ENCODE peak calls at places on chromosomes 16 and 17, in four cellular contexts. One of them, this sample, is unnamed.

GRCh38 chr16:66509576-66509975 is 40.3 kb downstream of the TK2 start:
- DNase-seq in T-helper 22 cell: no peak
- DNase-seq in Calu3: no peak
- DNase-seq in SW480: no peak
- DNase-seq in this sample: no peak

GRCh38 chr16:82329070-82329469 is 159.0 kb upstream of the MPHOSPH6 start:
- DNase-seq in T-helper 22 cell: no peak
- DNase-seq in Calu3: no peak
- DNase-seq in SW480: no peak
- DNase-seq in this sample: no peak

GRCh38 chr16:77805403-77805802 is 17.0 kb downstream of the VAT1L start:
- DNase-seq in T-helper 22 cell: no peak
- DNase-seq in Calu3: no peak
- DNase-seq in SW480: no peak
- DNase-seq in this sample: no peak

GRCh38 chr16:82040296-82040695 is 5.2 kb downstream of the HSD17B2 start:
- DNase-seq in T-helper 22 cell: no peak
- DNase-seq in Calu3: no peak
- DNase-seq in SW480: no peak
- DNase-seq in this sample: no peak

GRCh38 chr17:34998205-34998604 is 17.9 kb downstream of the LIG3 start:
- DNase-seq in T-helper 22 cell: peak; percentile 49
- DNase-seq in Calu3: peak; percentile 82
- DNase-seq in SW480: peak; percentile 38
- DNase-seq in this sample: peak; percentile 38

GRCh38 chr17:78412403-78412802 is 34.0 kb downstream of the PGS1 start:
- DNase-seq in T-helper 22 cell: no peak
- DNase-seq in Calu3: no peak
- DNase-seq in SW480: peak; percentile 17
- DNase-seq in this sample: no peak

GRCh38 chr16:21565816-21566669 is 33.3 kb upstream of the METTL9 start:
- DNase-seq in T-helper 22 cell: no peak
- DNase-seq in Calu3: no peak
- DNase-seq in SW480: no peak
- DNase-seq in this sample: no peak

GRCh38 chr17:6666077-6666521 is 14.5 kb downstream of the C17orf100 start:
- DNase-seq in T-helper 22 cell: no peak
- DNase-seq in Calu3: peak; percentile 72
- DNase-seq in SW480: peak; percentile 83
- DNase-seq in this sample: peak; percentile 71

GRCh38 chr17:885971-886571 is 93.5 kb downstream of the NXN start:
- DNase-seq in T-helper 22 cell: no peak
- DNase-seq in Calu3: no peak
- DNase-seq in SW480: no peak
- DNase-seq in this sample: no peak

GRCh38 chr17:6575596-6575988 is 19.2 kb upstream of the PITPNM3 start:
- DNase-seq in T-helper 22 cell: no peak
- DNase-seq in Calu3: no peak
- DNase-seq in SW480: no peak
- DNase-seq in this sample: no peak

GRCh38 chr16:79767597-79768280 is 167.2 kb upstream of the MAF start:
- DNase-seq in T-helper 22 cell: no peak
- DNase-seq in Calu3: peak; percentile 11
- DNase-seq in SW480: peak; percentile 13
- DNase-seq in this sample: no peak

GRCh38 chr16:66052745-66053144 is 313.7 kb upstream of the CDH5 start:
- DNase-seq in T-helper 22 cell: no peak
- DNase-seq in Calu3: no peak
- DNase-seq in SW480: no peak
- DNase-seq in this sample: no peak

GRCh38 chr17:704111-704864 is 10.4 kb downstream of the VPS53 start:
- DNase-seq in T-helper 22 cell: no peak
- DNase-seq in Calu3: no peak
- DNase-seq in SW480: no peak
- DNase-seq in this sample: no peak

GRCh38 chr16:84925092-84925772 is 86.1 kb downstream of the ZDHHC7 start:
- DNase-seq in T-helper 22 cell: peak; percentile 25
- DNase-seq in Calu3: peak; percentile 84
- DNase-seq in SW480: no peak
- DNase-seq in this sample: no peak

GRCh38 chr17:13114601-13115024 is 96.8 kb upstream of the ELAC2 start:
- DNase-seq in T-helper 22 cell: no peak
- DNase-seq in Calu3: no peak
- DNase-seq in SW480: peak; percentile 55
- DNase-seq in this sample: no peak

GRCh38 chr16:56539667-56540066 is 19.8 kb upstream of the BBS2 start:
- DNase-seq in T-helper 22 cell: no peak
- DNase-seq in Calu3: no peak
- DNase-seq in SW480: no peak
- DNase-seq in this sample: no peak

GRCh38 chr16:168424-168823 is 2.6 kb downstream of the HBM start:
- DNase-seq in T-helper 22 cell: no peak
- DNase-seq in Calu3: no peak
- DNase-seq in SW480: no peak
- DNase-seq in this sample: no peak

GRCh38 chr17:63696381-63696961 is 3.5 kb downstream of the LIMD2 start:
- DNase-seq in T-helper 22 cell: no peak
- DNase-seq in Calu3: no peak
- DNase-seq in SW480: no peak
- DNase-seq in this sample: no peak

GRCh38 chr17:57089391-57089790 is 4.3 kb downstream of the AKAP1 start:
- DNase-seq in T-helper 22 cell: no peak
- DNase-seq in Calu3: no peak
- DNase-seq in SW480: no peak
- DNase-seq in this sample: no peak

GRCh38 chr17:10435096-10435495 is 13.3 kb upstream of the MYH8 start:
- DNase-seq in T-helper 22 cell: no peak
- DNase-seq in Calu3: no peak
- DNase-seq in SW480: no peak
- DNase-seq in this sample: no peak

GRCh38 chr16:2744711-2745110 is 7.7 kb upstream of the SRRM2 start:
- DNase-seq in T-helper 22 cell: no peak
- DNase-seq in Calu3: no peak
- DNase-seq in SW480: no peak
- DNase-seq in this sample: no peak

This sample was measured in SW 1271.